ENCODE peak calls at places on chromosomes 1 and 21, in five cellular contexts. I is A549, P is K562, O is GM12878, W is HepG2. M is an unnamed sample.
A peak's percentile ranks its signal among the peaks of the same experiment; 100 is the strongest.

GRCh38 chr1:154880651-154881050 is 10.6 kb upstream of the KCNN3 start:
- DNase-seq in I (no peak), P (no peak), O (no peak), W (no peak), M (no peak)

GRCh38 chr21:44926364-44927101 is 5.8 kb upstream of the ITGB2 start:
- DNase-seq in I (no peak), P (no peak), O (no peak), W (no peak), M (no peak)

GRCh38 chr1:235913311-235913710 is 46.6 kb upstream of the LYST start:
- DNase-seq in I (no peak), P (no peak), O (no peak), W (no peak), M (no peak)

GRCh38 chr1:102191723-102192122 is 195.0 kb upstream of the OLFM3 start:
- DNase-seq in I (no peak), P (peak; percentile 4), O (peak; percentile 7), W (peak; percentile 45), M (no peak)

GRCh38 chr1:94332952-94333351 is 85.2 kb upstream of the ABCD3 start:
- DNase-seq in I (no peak), P (no peak), O (no peak), W (peak; percentile 59), M (no peak)

GRCh38 chr1:107357381-107357780 is 216.5 kb downstream of the NTNG1 start:
- DNase-seq in I (no peak), P (no peak), O (no peak), W (no peak), M (no peak)

GRCh38 chr1:248863011-248863881 is 4.4 kb upstream of the ZNF692 start:
- DNase-seq in I (peak; percentile 69), P (peak; percentile 87), O (no peak), W (peak; percentile 62), M (no peak)

GRCh38 chr21:38323721-38324591 is 67.2 kb downstream of the KCNJ15 start:
- DNase-seq in I (no peak), P (no peak), O (no peak), W (no peak), M (no peak)

GRCh38 chr1:96409689-96410088 is 311.9 kb upstream of the PTBP2 start:
- DNase-seq in I (no peak), P (no peak), O (no peak), W (no peak), M (no peak)

GRCh38 chr1:80801691-80802090 is 999.0 kb upstream of the ADGRL2 start:
- DNase-seq in I (no peak), P (no peak), O (no peak), W (no peak), M (no peak)

GRCh38 chr1:63635681-63636080 is 42.5 kb downstream of the PGM1 start:
- DNase-seq in I (no peak), P (no peak), O (no peak), W (no peak), M (no peak)

GRCh38 chr1:4397196-4397595 is 257.2 kb upstream of the AJAP1 start:
- DNase-seq in I (no peak), P (no peak), O (no peak), W (no peak), M (no peak)

GRCh38 chr1:91045284-91045683 is 23.4 kb upstream of the ZNF644 start:
- DNase-seq in I (no peak), P (no peak), O (no peak), W (no peak), M (no peak)
- TF ChIP-seq KDM1A in I (no peak), P (no peak), O (no peak), W (no peak), M (no peak)

GRCh38 chr1:50766688-50767087 is 193.4 kb downstream of the FAF1 start:
- DNase-seq in I (no peak), P (no peak), O (no peak), W (no peak), M (no peak)
- TF ChIP-seq KDM1A in I (no peak), P (no peak), O (no peak), W (no peak), M (no peak)

GRCh38 chr1:113456967-113457366 is 66.7 kb downstream of the MAGI3 start:
- DNase-seq in I (peak; percentile 80), P (peak; percentile 9), O (no peak), W (peak; percentile 86), M (no peak)
- TF ChIP-seq KDM1A in I (no peak), P (no peak), O (no peak), W (no peak), M (no peak)

GRCh38 chr1:2132222-2133038 is 62.1 kb downstream of the FAAP20 start:
- DNase-seq in I (no peak), P (peak; percentile 81), O (no peak), W (peak; percentile 26), M (no peak)
- TF ChIP-seq KDM1A in I (no peak), P (no peak), O (no peak), W (no peak), M (no peak)

GRCh38 chr1:7421471-7422075 is 349.5 kb upstream of the VAMP3 start:
- DNase-seq in I (no peak), P (no peak), O (no peak), W (no peak), M (no peak)

GRCh38 chr1:7422081-7422480 is 349.0 kb upstream of the VAMP3 start:
- DNase-seq in I (no peak), P (no peak), O (no peak), W (no peak), M (no peak)

GRCh38 chr1:7424352-7424890 is 346.7 kb upstream of the VAMP3 start:
- DNase-seq in I (no peak), P (no peak), O (no peak), W (no peak), M (no peak)

GRCh38 chr1:7422561-7422960 is 348.5 kb upstream of the VAMP3 start:
- DNase-seq in I (no peak), P (no peak), O (no peak), W (no peak), M (no peak)

DNA sequence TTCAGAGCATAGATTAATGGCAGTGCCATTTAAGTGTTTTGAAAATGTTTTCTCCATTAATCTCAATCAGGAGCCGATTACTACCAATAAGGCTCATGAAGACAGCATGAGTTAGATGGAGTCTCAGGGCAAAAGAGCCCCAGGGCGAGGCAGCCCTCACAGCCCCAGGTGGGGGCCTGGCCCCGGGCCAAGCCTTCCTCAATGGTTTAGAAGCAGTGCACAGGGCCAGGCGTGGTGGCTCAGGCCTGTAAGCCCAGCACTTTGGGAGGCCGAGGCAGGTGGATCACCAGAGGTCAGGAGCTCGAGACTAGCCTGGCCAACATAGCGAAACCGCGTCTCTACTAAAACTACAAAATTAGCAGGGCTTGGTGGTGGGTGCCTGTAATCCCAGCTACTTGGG is 348.1 kb upstream of the VAMP3 start:
- DNase-seq in I (no peak), P (no peak), O (no peak), W (no peak), M (no peak)
- TF ChIP-seq KDM1A in I (no peak), P (no peak), O (no peak), W (no peak), M (no peak)

GRCh38 chr1:203291201-203292096 is 13.9 kb upstream of the BTG2 start:
- DNase-seq in I (no peak), P (no peak), O (no peak), W (peak; percentile 59), M (no peak)

GRCh38 chr1:203290261-203291089 is 14.8 kb upstream of the BTG2 start:
- DNase-seq in I (no peak), P (peak; percentile 88), O (no peak), W (peak; percentile 53), M (peak; percentile 92)

GRCh38 chr1:203288351-203288894 is 16.9 kb upstream of the BTG2 start:
- DNase-seq in I (no peak), P (no peak), O (no peak), W (no peak), M (no peak)

GRCh38 chr1:203289281-203289981 is 15.9 kb upstream of the BTG2 start:
- DNase-seq in I (no peak), P (peak; percentile 89), O (peak; percentile 99), W (no peak), M (no peak)

GRCh38 chr1:203289982-203290260 is 15.4 kb upstream of the BTG2 start:
- DNase-seq in I (no peak), P (no peak), O (no peak), W (no peak), M (no peak)
- TF ChIP-seq KDM1A in I (no peak), P (no peak), O (no peak), W (no peak), M (no peak)

GRCh38 chr1:100552922-100553321 is 15.0 kb downstream of the GPR88 start:
- DNase-seq in I (no peak), P (no peak), O (no peak), W (no peak), M (no peak)
- TF ChIP-seq KDM1A in I (no peak), P (no peak), O (no peak), W (no peak), M (no peak)